ENCODE peak calls at places on chromosomes 2 and 18, in five cellular contexts. One of them, this sample, is unnamed.

GRCh38 chr2:170396799-170397459 is 219.0 kb downstream of the MYO3B start:
- DNase-seq in heart left ventricle: no peak
- DNase-seq in psoas muscle: no peak
- DNase-seq in cardiac muscle cell: no peak
- DNase-seq in heart right ventricle: no peak
- DNase-seq in this sample: peak; percentile 32

GRCh38 chr2:26172866-26173595 is at the start of gene GAREM2:
- DNase-seq in heart left ventricle: no peak
- DNase-seq in psoas muscle: no peak
- DNase-seq in cardiac muscle cell: peak; percentile 50
- DNase-seq in heart right ventricle: no peak
- DNase-seq in this sample: no peak

GRCh38 chr2:233204286-233204936 is 47.1 kb upstream of the ATG16L1 start:
- DNase-seq in heart left ventricle: no peak
- DNase-seq in psoas muscle: no peak
- DNase-seq in cardiac muscle cell: no peak
- DNase-seq in heart right ventricle: no peak
- DNase-seq in this sample: no peak

GRCh38 chr2:240822280-240822847 is 2.3 kb upstream of the KIF1A start:
- DNase-seq in heart left ventricle: no peak
- DNase-seq in psoas muscle: no peak
- DNase-seq in cardiac muscle cell: no peak
- DNase-seq in heart right ventricle: no peak
- DNase-seq in this sample: no peak

GRCh38 chr18:55585050-55585449 is 2.9 kb downstream of the TCF4 start:
- DNase-seq in heart left ventricle: no peak
- DNase-seq in psoas muscle: no peak
- DNase-seq in cardiac muscle cell: no peak
- DNase-seq in heart right ventricle: no peak
- DNase-seq in this sample: no peak

GRCh38 chr2:85180322-85181092 is 47.3 kb downstream of the TCF7L1 start:
- DNase-seq in heart left ventricle: no peak
- DNase-seq in psoas muscle: no peak
- DNase-seq in cardiac muscle cell: no peak
- DNase-seq in heart right ventricle: no peak
- DNase-seq in this sample: no peak

GRCh38 chr2:460861-461260 is 173.0 kb upstream of the ALKAL2 start:
- DNase-seq in heart left ventricle: no peak
- DNase-seq in psoas muscle: no peak
- DNase-seq in cardiac muscle cell: no peak
- DNase-seq in heart right ventricle: no peak
- DNase-seq in this sample: no peak

GRCh38 chr2:187336332-187336731 is 111.7 kb downstream of the CALCRL start:
- DNase-seq in heart left ventricle: no peak
- DNase-seq in psoas muscle: no peak
- DNase-seq in cardiac muscle cell: no peak
- DNase-seq in heart right ventricle: no peak
- DNase-seq in this sample: no peak

GRCh38 chr2:231679131-231679530 is 29.2 kb upstream of the PTMA start:
- DNase-seq in heart left ventricle: no peak
- DNase-seq in psoas muscle: no peak
- DNase-seq in cardiac muscle cell: no peak
- DNase-seq in heart right ventricle: no peak
- DNase-seq in this sample: no peak

GRCh38 chr18:45688113-45688512 is 35.9 kb upstream of the SLC14A1 start:
- DNase-seq in heart left ventricle: no peak
- DNase-seq in psoas muscle: no peak
- DNase-seq in cardiac muscle cell: no peak
- DNase-seq in heart right ventricle: no peak
- DNase-seq in this sample: no peak

GRCh38 chr18:45689386-45689785 is 34.6 kb upstream of the SLC14A1 start:
- DNase-seq in heart left ventricle: no peak
- DNase-seq in psoas muscle: no peak
- DNase-seq in cardiac muscle cell: no peak
- DNase-seq in heart right ventricle: no peak
- DNase-seq in this sample: no peak

GRCh38 chr18:45686892-45687611 is 36.9 kb upstream of the SLC14A1 start:
- DNase-seq in heart left ventricle: no peak
- DNase-seq in psoas muscle: no peak
- DNase-seq in cardiac muscle cell: no peak
- DNase-seq in heart right ventricle: no peak
- DNase-seq in this sample: no peak

GRCh38 chr18:45687617-45688016 is 36.4 kb upstream of the SLC14A1 start:
- DNase-seq in heart left ventricle: no peak
- DNase-seq in psoas muscle: no peak
- DNase-seq in cardiac muscle cell: no peak
- DNase-seq in heart right ventricle: no peak
- DNase-seq in this sample: peak; percentile 31

DNA sequence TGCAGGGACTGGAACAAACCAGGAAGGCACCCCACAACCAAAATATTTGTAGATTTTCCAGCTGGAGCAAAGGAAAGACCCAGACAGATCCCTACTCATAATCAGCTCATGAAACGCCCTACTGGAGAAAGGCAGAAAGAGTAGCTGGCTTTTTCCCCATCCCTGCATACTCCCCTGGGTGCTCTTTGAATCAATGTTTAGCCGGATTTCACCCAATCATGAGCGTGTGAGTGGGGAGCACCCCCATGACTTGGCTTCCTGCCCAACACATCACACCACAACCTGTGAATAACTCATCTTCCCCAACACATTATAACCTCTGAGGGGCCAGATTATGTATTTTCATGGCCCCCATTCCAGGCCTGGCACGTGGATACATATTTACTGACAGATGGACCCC is 35.1 kb upstream of the SLC14A1 start:
- DNase-seq in heart left ventricle: no peak
- DNase-seq in psoas muscle: no peak
- DNase-seq in cardiac muscle cell: no peak
- DNase-seq in heart right ventricle: no peak
- DNase-seq in this sample: peak; percentile 24
- TF ChIP-seq CTCF in heart left ventricle: no peak
- TF ChIP-seq CTCF in psoas muscle: no peak
- TF ChIP-seq CTCF in cardiac muscle cell: no peak
- TF ChIP-seq CTCF in heart right ventricle: no peak
- TF ChIP-seq CTCF in this sample: no peak

GRCh38 chr18:13216732-13217465 is 1.7 kb upstream of the LDLRAD4 start:
- DNase-seq in heart left ventricle: peak; percentile 72
- DNase-seq in psoas muscle: peak; percentile 64
- DNase-seq in cardiac muscle cell: peak; percentile 71
- DNase-seq in heart right ventricle: peak; percentile 67
- DNase-seq in this sample: peak; percentile 48
- H3K4me3 ChIP-seq in heart left ventricle: peak overlapping the region; percentile 81
- H3K4me3 ChIP-seq in psoas muscle: peak overlapping the region; percentile 92
- H3K4me3 ChIP-seq in cardiac muscle cell: peak overlapping the region; percentile 45
- H3K4me3 ChIP-seq in heart right ventricle: peak overlapping the region; percentile 79
- H3K4me3 ChIP-seq in this sample: peak overlapping the region; percentile 48

DNA sequence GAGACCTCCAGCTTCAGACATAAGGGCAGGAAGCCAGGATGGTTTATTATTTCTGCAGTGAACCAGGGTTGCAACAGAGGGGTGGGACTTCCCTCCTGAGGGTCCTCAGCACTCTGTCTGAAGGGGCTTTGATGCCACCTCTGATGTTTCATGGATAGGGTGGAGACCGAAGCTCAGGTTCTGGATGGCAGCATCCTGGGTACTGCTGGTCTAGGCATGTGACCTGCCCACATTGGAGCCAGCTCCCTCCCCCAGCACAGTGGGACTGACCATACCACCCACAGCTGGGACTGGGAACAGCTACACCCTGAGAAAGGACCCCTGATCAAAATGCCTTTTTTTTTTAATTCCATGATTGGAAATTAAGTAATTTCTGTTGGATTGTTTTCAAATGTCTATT is 355.2 kb downstream of the ZNF516 start:
- DNase-seq in heart left ventricle: no peak
- DNase-seq in psoas muscle: no peak
- DNase-seq in cardiac muscle cell: no peak
- DNase-seq in heart right ventricle: no peak
- DNase-seq in this sample: no peak
- H3K36me3 ChIP-seq in heart left ventricle: no peaks in the 10 kb centered on the region
- H3K36me3 ChIP-seq in psoas muscle: no peaks in the 10 kb centered on the region
- H3K36me3 ChIP-seq in cardiac muscle cell: no peaks in the 10 kb centered on the region
- H3K36me3 ChIP-seq in heart right ventricle: no peaks in the 10 kb centered on the region
- H3K36me3 ChIP-seq in this sample: no peaks in the 10 kb centered on the region

GRCh38 chr2:9123069-9123468 is 83.5 kb upstream of the ASAP2 start:
- DNase-seq in heart left ventricle: no peak
- DNase-seq in psoas muscle: no peak
- DNase-seq in cardiac muscle cell: no peak
- DNase-seq in heart right ventricle: no peak
- DNase-seq in this sample: no peak

GRCh38 chr2:9127316-9127715 is 79.3 kb upstream of the ASAP2 start:
- DNase-seq in heart left ventricle: no peak
- DNase-seq in psoas muscle: no peak
- DNase-seq in cardiac muscle cell: no peak
- DNase-seq in heart right ventricle: no peak
- DNase-seq in this sample: no peak

GRCh38 chr2:9124231-9124651 is 82.4 kb upstream of the ASAP2 start:
- DNase-seq in heart left ventricle: no peak
- DNase-seq in psoas muscle: no peak
- DNase-seq in cardiac muscle cell: no peak
- DNase-seq in heart right ventricle: no peak
- DNase-seq in this sample: no peak

GRCh38 chr2:9122367-9122766 is 84.2 kb upstream of the ASAP2 start:
- DNase-seq in heart left ventricle: no peak
- DNase-seq in psoas muscle: no peak
- DNase-seq in cardiac muscle cell: no peak
- DNase-seq in heart right ventricle: no peak
- DNase-seq in this sample: no peak

DNA sequence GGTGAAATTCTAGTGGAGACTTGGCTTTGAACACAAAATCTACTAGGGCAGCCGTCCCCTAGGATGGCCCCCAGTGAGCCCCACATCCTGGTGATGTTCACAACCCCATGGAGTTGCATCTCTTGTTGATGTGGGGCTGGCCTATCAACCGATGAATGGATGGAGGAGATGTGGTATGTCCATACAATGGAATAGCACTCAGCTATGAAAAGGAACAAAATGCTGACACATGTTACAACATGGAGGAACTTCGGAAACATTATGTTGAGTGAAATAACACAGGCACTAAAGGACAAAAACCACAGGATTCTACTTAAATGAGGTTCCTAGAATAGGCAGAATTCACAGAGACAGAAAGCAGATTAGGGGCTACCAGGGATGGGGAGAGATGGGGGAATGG is 80.1 kb upstream of the ASAP2 start:
- DNase-seq in heart left ventricle: no peak
- DNase-seq in psoas muscle: no peak
- DNase-seq in cardiac muscle cell: no peak
- DNase-seq in heart right ventricle: no peak
- DNase-seq in this sample: no peak
- TF ChIP-seq CTCF in heart left ventricle: no peak
- TF ChIP-seq CTCF in psoas muscle: no peak
- TF ChIP-seq CTCF in cardiac muscle cell: no peak
- TF ChIP-seq CTCF in heart right ventricle: no peak
- TF ChIP-seq CTCF in this sample: no peak